ENCODE peak calls at places on chromosomes 12 and 14, in seven cellular contexts. I is NB4; R is CD4-positive, alpha-beta T cell; J is left ventricle myocardium inferior; W is astrocyte; P is type B pancreatic cell; N is progenitor cell of endocrine pancreas. M is an unnamed sample.

GRCh38 chr12:54191550-54192022 is 2.8 kb upstream of the SMUG1 start:
- DNase-seq in R (peak), N (peak), P (peak), I (peak), J (peak), W (peak), M (no peak)

GRCh38 chr12:116604883-116605641 is 45.9 kb downstream of the MAP1LC3B2 start:
- DNase-seq in J (no peak), I (peak), P (no peak), R (no peak), W (no peak), N (no peak), M (no peak)

GRCh38 chr14:77511486-77512162 is 13.0 kb upstream of the ISM2 start:
- DNase-seq in R (no peak), P (no peak), N (no peak), W (no peak), J (no peak), I (no peak), M (no peak)

GRCh38 chr12:109098142-109098652 is 800 bp downstream of the UNG start:
- DNase-seq in I (no peak), N (no peak), P (no peak), W (peak), J (no peak), R (no peak), M (no peak)

GRCh38 chr12:42812086-42812485 is 222.5 kb upstream of the PRICKLE1 start:
- DNase-seq in I (no peak), P (no peak), J (no peak), W (peak), R (no peak), N (no peak), M (no peak)

GRCh38 chr12:46661161-46661845 is 164.5 kb downstream of the SLC38A4 start:
- DNase-seq in I (peak), R (no peak), J (no peak), N (no peak), W (peak), P (no peak), M (peak)

GRCh38 chr12:80763874-80764273 is 47.2 kb downstream of the MYF5 start:
- DNase-seq in N (no peak), P (no peak), J (no peak), I (peak), W (peak), R (no peak), M (no peak)

GRCh38 chr12:42884116-42884515 is 294.6 kb upstream of the PRICKLE1 start:
- DNase-seq in P (no peak), N (no peak), R (no peak), I (no peak), J (no peak), W (no peak), M (no peak)

GRCh38 chr12:66627270-66627987 is 51.4 kb downstream of the GRIP1 start:
- DNase-seq in J (no peak), P (no peak), N (no peak), I (no peak), R (no peak), W (no peak), M (no peak)

GRCh38 chr14:105883066-105884005 is 357.0 kb downstream of the TMEM121 start:
- DNase-seq in R (no peak), P (peak), N (no peak), I (no peak), W (no peak), J (peak), M (no peak)

GRCh38 chr14:69539631-69540410 is 34.9 kb downstream of the CCDC177 start:
- DNase-seq in I (peak), W (peak), R (no peak), N (no peak), J (no peak), P (no peak), M (no peak)

GRCh38 chr14:54369343-54369742 is 27.5 kb upstream of the CDKN3 start:
- DNase-seq in N (no peak), P (no peak), W (no peak), R (no peak), J (no peak), I (no peak), M (no peak)

GRCh38 chr12:25585021-25585523 is 32.0 kb upstream of the LMNTD1 start:
- DNase-seq in R (no peak), N (no peak), P (no peak), W (peak), I (no peak), J (no peak), M (no peak)

GRCh38 chr14:92877757-92878431 is 45.1 kb upstream of the CHGA start:
- DNase-seq in N (no peak), I (no peak), W (no peak), P (no peak), J (peak), R (no peak), M (no peak)

GRCh38 chr14:33362934-33363333 is 424.3 kb downstream of the NPAS3 start:
- DNase-seq in R (no peak), W (no peak), J (no peak), N (no peak), I (no peak), P (no peak), M (no peak)

GRCh38 chr14:33359288-33359881 is 420.7 kb downstream of the NPAS3 start:
- DNase-seq in W (no peak), J (no peak), N (no peak), P (no peak), R (no peak), I (no peak), M (no peak)

GRCh38 chr14:33363687-33364086 is 425.0 kb downstream of the NPAS3 start:
- DNase-seq in N (no peak), W (peak), I (no peak), R (no peak), P (no peak), J (no peak), M (no peak)

GRCh38 chr14:33369041-33369440 is 430.4 kb downstream of the NPAS3 start:
- DNase-seq in N (no peak), P (no peak), I (no peak), J (no peak), R (no peak), W (no peak), M (no peak)

DNA sequence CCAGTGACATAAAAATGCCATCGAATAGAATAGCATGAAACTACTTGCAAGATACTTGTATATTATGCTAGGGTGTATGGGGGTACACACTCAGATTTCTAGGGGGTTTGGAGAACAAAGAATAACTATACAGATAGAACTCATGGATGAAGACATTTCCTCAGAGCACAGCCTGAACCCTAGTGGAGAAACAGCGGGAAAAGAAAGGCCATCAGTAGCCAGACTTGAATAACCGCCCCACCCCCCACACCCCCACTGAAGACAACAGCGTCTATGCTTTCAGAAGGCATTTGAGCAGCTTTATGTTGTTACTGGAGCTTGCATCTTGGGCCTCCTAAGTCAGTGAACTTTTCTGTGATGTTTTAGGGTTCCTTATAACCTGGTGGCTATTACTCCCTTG is 425.9 kb downstream of the NPAS3 start:
- DNase-seq in N (no peak), J (no peak), W (no peak), P (no peak), I (no peak), R (no peak), M (no peak)
- TF ChIP-seq CTCF in N (no peak), J (no peak), W (no peak), P (peak), I (no peak), R (no peak), M (no peak)

DNA sequence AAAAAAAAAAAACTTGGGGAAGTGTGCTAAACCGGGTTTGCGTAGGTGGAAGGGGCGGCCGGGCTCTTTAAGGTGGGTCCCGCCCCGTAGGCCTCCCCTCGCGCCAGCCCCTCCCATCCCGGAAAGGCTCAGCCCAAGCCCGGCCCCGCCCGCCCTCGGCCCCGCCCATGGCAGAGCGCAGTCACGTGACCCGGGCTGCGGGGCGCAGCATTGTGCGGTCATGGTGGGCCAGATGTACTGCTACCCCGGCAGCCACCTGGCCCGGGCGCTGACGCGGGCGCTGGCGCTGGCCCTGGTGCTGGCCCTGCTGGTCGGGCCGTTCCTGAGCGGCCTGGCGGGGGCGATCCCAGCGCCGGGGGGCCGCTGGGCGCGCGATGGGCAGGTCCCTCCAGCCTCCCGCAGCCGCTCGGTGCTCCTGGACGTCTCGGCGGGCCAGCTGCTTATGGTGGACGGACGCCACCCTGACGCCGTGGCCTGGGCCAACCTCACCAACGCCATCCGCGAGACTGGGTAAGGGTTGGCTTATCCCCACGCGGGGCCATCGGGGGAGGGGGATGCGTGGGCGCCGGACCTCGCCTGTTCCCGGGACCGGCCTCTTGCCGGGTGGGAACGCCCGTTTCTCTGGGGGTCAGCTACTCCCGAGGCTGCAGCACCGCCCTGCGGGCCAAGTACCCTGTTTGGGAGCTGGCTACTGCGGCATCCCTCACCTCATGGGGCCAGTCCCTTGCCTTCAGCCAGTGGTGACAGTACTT is at the start of gene PLBD2:
- DNase-seq in W (peak), R (peak), J (peak), N (peak), I (peak), P (peak), M (peak)
- TF ChIP-seq CTCF in W (no peak), R (no peak), J (no peak), N (peak), I (no peak), P (no peak), M (no peak)

GRCh38 chr12:11227373-11227772 is 40.6 kb upstream of the TAS2R42 start:
- DNase-seq in W (no peak), P (no peak), R (no peak), N (no peak), J (no peak), I (no peak), M (no peak)

DNA sequence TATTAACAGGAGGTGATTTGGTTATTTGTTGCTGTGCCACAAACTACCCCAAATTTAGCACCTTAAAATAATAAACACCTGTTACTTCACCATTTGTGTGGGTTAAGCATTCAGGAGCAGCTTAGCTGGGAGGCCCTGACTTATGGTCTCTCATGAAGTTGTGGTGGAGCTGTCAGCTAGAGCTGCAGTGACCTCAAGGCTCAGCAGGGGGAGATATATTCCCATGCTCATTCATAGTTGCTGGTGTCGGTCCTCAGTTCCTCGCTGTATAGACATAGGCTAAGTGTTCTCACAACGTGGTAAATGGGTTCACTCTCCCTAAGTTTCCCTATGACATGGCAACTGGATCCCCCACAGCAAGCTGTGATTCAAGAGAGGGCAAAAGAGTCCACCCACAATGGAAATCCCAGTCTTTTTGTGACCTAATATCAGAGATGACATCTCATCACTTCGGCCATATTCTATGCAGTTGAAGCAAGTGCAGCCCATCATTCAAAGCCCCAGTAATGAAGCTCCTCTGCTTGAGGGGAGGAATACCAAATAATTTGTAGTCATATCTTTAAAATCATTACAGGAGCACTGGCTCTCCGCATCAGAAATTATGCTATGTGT is 41.1 kb downstream of the PRB3 start:
- DNase-seq in W (peak), N (peak), P (no peak), J (no peak), R (no peak), I (peak), M (no peak)
- TF ChIP-seq CTCF in W (peak), N (peak), P (peak), J (peak), R (peak), I (peak), M (peak)

GRCh38 chr14:88535149-88535548 is 19.7 kb downstream of the PTPN21 start:
- DNase-seq in I (no peak), W (no peak), J (no peak), N (no peak), P (no peak), R (no peak), M (no peak)
- TF ChIP-seq CTCF in I (no peak), W (no peak), J (peak), N (peak), P (peak), R (no peak), M (peak)

M was measured in GM12864.